ENCODE peak calls at places on chromosomes 13 and 19, in six cellular contexts. One of them, this sample, is unnamed.

GRCh38 chr19:40394816-40395210 is 4.8 kb upstream of the HIPK4 start:
- DNase-seq in body of pancreas: no peak
- DNase-seq in retinal pigment epithelial cell: no peak
- DNase-seq in testis: no peak
- DNase-seq in kidney epithelial cell: no peak
- DNase-seq in adrenal gland: no peak
- DNase-seq in this sample: no peak

GRCh38 chr19:40221858-40222619 is 3.9 kb upstream of the TTC9B start:
- DNase-seq in body of pancreas: peak
- DNase-seq in retinal pigment epithelial cell: peak
- DNase-seq in testis: peak
- DNase-seq in kidney epithelial cell: peak
- DNase-seq in adrenal gland: peak
- DNase-seq in this sample: peak

GRCh38 chr13:106102776-106103175 is 432.7 kb downstream of the EFNB2 start:
- DNase-seq in body of pancreas: no peak
- DNase-seq in retinal pigment epithelial cell: no peak
- DNase-seq in testis: no peak
- DNase-seq in kidney epithelial cell: no peak
- DNase-seq in adrenal gland: no peak
- DNase-seq in this sample: no peak

GRCh38 chr19:54024660-54025059 is 33.2 kb downstream of the CACNG6 start:
- DNase-seq in body of pancreas: no peak
- DNase-seq in retinal pigment epithelial cell: no peak
- DNase-seq in testis: no peak
- DNase-seq in kidney epithelial cell: no peak
- DNase-seq in adrenal gland: no peak
- DNase-seq in this sample: no peak

GRCh38 chr19:34484328-34484727 is 2.8 kb downstream of the WTIP start:
- DNase-seq in body of pancreas: no peak
- DNase-seq in retinal pigment epithelial cell: no peak
- DNase-seq in testis: no peak
- DNase-seq in kidney epithelial cell: no peak
- DNase-seq in adrenal gland: no peak
- DNase-seq in this sample: no peak

GRCh38 chr19:5693195-5694166 is 3.4 kb downstream of the RPL36 start:
- DNase-seq in body of pancreas: no peak
- DNase-seq in retinal pigment epithelial cell: no peak
- DNase-seq in testis: no peak
- DNase-seq in kidney epithelial cell: no peak
- DNase-seq in adrenal gland: peak
- DNase-seq in this sample: no peak

GRCh38 chr13:113589251-113589960 is 4.9 kb downstream of the TFDP1 start:
- DNase-seq in body of pancreas: no peak
- DNase-seq in retinal pigment epithelial cell: no peak
- DNase-seq in testis: peak
- DNase-seq in kidney epithelial cell: no peak
- DNase-seq in adrenal gland: no peak
- DNase-seq in this sample: no peak

GRCh38 chr13:50636007-50636704 is 207.3 kb downstream of the DLEU7 start:
- DNase-seq in body of pancreas: no peak
- DNase-seq in retinal pigment epithelial cell: no peak
- DNase-seq in testis: peak
- DNase-seq in kidney epithelial cell: no peak
- DNase-seq in adrenal gland: peak
- DNase-seq in this sample: no peak

GRCh38 chr13:78430166-78430791 is 173.1 kb downstream of the POU4F1 start:
- DNase-seq in body of pancreas: no peak
- DNase-seq in retinal pigment epithelial cell: no peak
- DNase-seq in testis: no peak
- DNase-seq in kidney epithelial cell: no peak
- DNase-seq in adrenal gland: no peak
- DNase-seq in this sample: no peak

GRCh38 chr13:114080739-114081561 is 51.5 kb downstream of the RASA3 start:
- DNase-seq in body of pancreas: peak
- DNase-seq in retinal pigment epithelial cell: no peak
- DNase-seq in testis: no peak
- DNase-seq in kidney epithelial cell: no peak
- DNase-seq in adrenal gland: peak
- DNase-seq in this sample: no peak

GRCh38 chr13:97586941-97587340 is 153.0 kb downstream of the RAP2A start:
- DNase-seq in body of pancreas: no peak
- DNase-seq in retinal pigment epithelial cell: peak
- DNase-seq in testis: no peak
- DNase-seq in kidney epithelial cell: no peak
- DNase-seq in adrenal gland: no peak
- DNase-seq in this sample: no peak

GRCh38 chr13:97583884-97584497 is 150.0 kb downstream of the RAP2A start:
- DNase-seq in body of pancreas: no peak
- DNase-seq in retinal pigment epithelial cell: no peak
- DNase-seq in testis: no peak
- DNase-seq in kidney epithelial cell: no peak
- DNase-seq in adrenal gland: no peak
- DNase-seq in this sample: no peak

GRCh38 chr13:97588993-97589392 is 155.0 kb downstream of the RAP2A start:
- DNase-seq in body of pancreas: no peak
- DNase-seq in retinal pigment epithelial cell: no peak
- DNase-seq in testis: no peak
- DNase-seq in kidney epithelial cell: no peak
- DNase-seq in adrenal gland: no peak
- DNase-seq in this sample: no peak
- TF ChIP-seq CTCF in body of pancreas: no peak
- TF ChIP-seq CTCF in retinal pigment epithelial cell: peak
- TF ChIP-seq CTCF in testis: no peak
- TF ChIP-seq CTCF in kidney epithelial cell: no peak
- TF ChIP-seq CTCF in adrenal gland: no peak
- TF ChIP-seq CTCF in this sample: peak

GRCh38 chr19:32677657-32678056 is 2.0 kb downstream of the RGS9BP start:
- DNase-seq in body of pancreas: no peak
- DNase-seq in retinal pigment epithelial cell: peak
- DNase-seq in testis: no peak
- DNase-seq in kidney epithelial cell: no peak
- DNase-seq in adrenal gland: no peak
- DNase-seq in this sample: no peak

GRCh38 chr19:32676895-32677359 is 1.3 kb downstream of the RGS9BP start:
- DNase-seq in body of pancreas: no peak
- DNase-seq in retinal pigment epithelial cell: no peak
- DNase-seq in testis: no peak
- DNase-seq in kidney epithelial cell: no peak
- DNase-seq in adrenal gland: no peak
- DNase-seq in this sample: no peak

GRCh38 chr19:32675720-32676185 is at the start of gene RGS9BP:
- DNase-seq in body of pancreas: peak
- DNase-seq in retinal pigment epithelial cell: no peak
- DNase-seq in testis: peak
- DNase-seq in kidney epithelial cell: no peak
- DNase-seq in adrenal gland: peak
- DNase-seq in this sample: peak

GRCh38 chr19:32674959-32675719 is at the start of gene ANKRD27:
- DNase-seq in body of pancreas: peak
- DNase-seq in retinal pigment epithelial cell: peak
- DNase-seq in testis: peak
- DNase-seq in kidney epithelial cell: peak
- DNase-seq in adrenal gland: peak
- DNase-seq in this sample: peak

GRCh38 chr19:32676186-32676894 is 692 bp downstream of the RGS9BP start:
- DNase-seq in body of pancreas: peak
- DNase-seq in retinal pigment epithelial cell: no peak
- DNase-seq in testis: no peak
- DNase-seq in kidney epithelial cell: no peak
- DNase-seq in adrenal gland: peak
- DNase-seq in this sample: no peak
- TF ChIP-seq CTCF in body of pancreas: no peak
- TF ChIP-seq CTCF in retinal pigment epithelial cell: no peak
- TF ChIP-seq CTCF in testis: no peak
- TF ChIP-seq CTCF in kidney epithelial cell: no peak
- TF ChIP-seq CTCF in adrenal gland: no peak
- TF ChIP-seq CTCF in this sample: no peak

GRCh38 chr19:3528539-3529211 is 10.3 kb upstream of the TEKTIP1 start:
- DNase-seq in body of pancreas: no peak
- DNase-seq in retinal pigment epithelial cell: no peak
- DNase-seq in testis: no peak
- DNase-seq in kidney epithelial cell: no peak
- DNase-seq in adrenal gland: no peak
- DNase-seq in this sample: no peak

GRCh38 chr19:3525052-3525451 is 13.9 kb upstream of the TEKTIP1 start:
- DNase-seq in body of pancreas: no peak
- DNase-seq in retinal pigment epithelial cell: no peak
- DNase-seq in testis: no peak
- DNase-seq in kidney epithelial cell: no peak
- DNase-seq in adrenal gland: no peak
- DNase-seq in this sample: no peak

GRCh38 chr19:3527250-3527910 is 11.6 kb upstream of the TEKTIP1 start:
- DNase-seq in body of pancreas: no peak
- DNase-seq in retinal pigment epithelial cell: no peak
- DNase-seq in testis: no peak
- DNase-seq in kidney epithelial cell: no peak
- DNase-seq in adrenal gland: no peak
- DNase-seq in this sample: no peak

GRCh38 chr19:3528080-3528479 is 10.9 kb upstream of the TEKTIP1 start:
- DNase-seq in body of pancreas: no peak
- DNase-seq in retinal pigment epithelial cell: no peak
- DNase-seq in testis: no peak
- DNase-seq in kidney epithelial cell: no peak
- DNase-seq in adrenal gland: no peak
- DNase-seq in this sample: no peak

GRCh38 chr19:3526507-3527244 is 12.3 kb upstream of the TEKTIP1 start:
- DNase-seq in body of pancreas: no peak
- DNase-seq in retinal pigment epithelial cell: no peak
- DNase-seq in testis: no peak
- DNase-seq in kidney epithelial cell: no peak
- DNase-seq in adrenal gland: no peak
- DNase-seq in this sample: no peak
- TF ChIP-seq CTCF in body of pancreas: no peak
- TF ChIP-seq CTCF in retinal pigment epithelial cell: peak
- TF ChIP-seq CTCF in testis: no peak
- TF ChIP-seq CTCF in kidney epithelial cell: peak
- TF ChIP-seq CTCF in adrenal gland: no peak
- TF ChIP-seq CTCF in this sample: peak

GRCh38 chr13:26051231-26052135 is at the start of gene SHISA2:
- DNase-seq in body of pancreas: peak
- DNase-seq in retinal pigment epithelial cell: no peak
- DNase-seq in testis: peak
- DNase-seq in kidney epithelial cell: no peak
- DNase-seq in adrenal gland: peak
- DNase-seq in this sample: no peak
- TF ChIP-seq CTCF in body of pancreas: no peak
- TF ChIP-seq CTCF in retinal pigment epithelial cell: no peak
- TF ChIP-seq CTCF in testis: no peak
- TF ChIP-seq CTCF in kidney epithelial cell: no peak
- TF ChIP-seq CTCF in adrenal gland: no peak
- TF ChIP-seq CTCF in this sample: no peak